ENCODE peak calls at places on chromosomes 2 and 18, in seven cellular contexts. Y is SW480; N is RPMI7951; J is endothelial cell; B is choroid plexus epithelial cell; S is HuH-7.5; F is CD8-positive, alpha-beta memory T cell. V is an unnamed sample.

GRCh38 chr2:54599326-54599710 is 124.1 kb upstream of the EML6 start:
- DNase-seq in F (no peak), B (no peak), J (no peak), N (peak; percentile 35), S (no peak), Y (no peak), V (no peak)

GRCh38 chr2:232571026-232571474 is 20.6 kb downstream of the EIF4E2 start:
- DNase-seq in S (no peak), N (peak; percentile 30), Y (no peak), J (no peak), F (no peak), B (peak; percentile 66), V (no peak)

GRCh38 chr2:127463155-127463991 is 45.1 kb downstream of the PROC start:
- DNase-seq in N (no peak), S (no peak), F (no peak), B (peak; percentile 16), J (no peak), Y (peak; percentile 67), V (no peak)

GRCh38 chr2:184677171-184677570 is 78.8 kb downstream of the ZNF804A start:
- DNase-seq in N (no peak), B (no peak), S (no peak), F (no peak), Y (no peak), J (no peak), V (peak; percentile 14)

GRCh38 chr2:44802409-44803099 is 138.9 kb upstream of the SIX3 start:
- DNase-seq in F (no peak), N (no peak), J (peak; percentile 43), Y (no peak), B (peak; percentile 2), S (peak; percentile 61), V (peak; percentile 3)

GRCh38 chr2:88707003-88707402 is 15.5 kb downstream of the RPIA start:
- DNase-seq in Y (no peak), F (no peak), S (no peak), J (no peak), B (no peak), N (no peak), V (no peak)

GRCh38 chr18:56702946-56703345 is 51.8 kb downstream of the WDR7 start:
- DNase-seq in B (peak; percentile 71), Y (peak; percentile 64), S (peak; percentile 13), J (peak; percentile 39), F (no peak), N (peak; percentile 28), V (peak; percentile 60)

GRCh38 chr2:225398372-225398771 is 1.1 kb upstream of the NYAP2 start:
- DNase-seq in S (no peak), N (no peak), Y (no peak), J (no peak), F (no peak), B (no peak), V (no peak)

GRCh38 chr2:156399224-156399949 is 36.8 kb upstream of the GPD2 start:
- DNase-seq in Y (peak; percentile 45), F (no peak), S (peak; percentile 44), B (peak; percentile 70), N (peak; percentile 26), J (no peak), V (peak; percentile 63)

GRCh38 chr2:23599691-23600090 is 214.7 kb downstream of the KLHL29 start:
- DNase-seq in F (peak; percentile 11), S (no peak), J (no peak), Y (no peak), N (no peak), B (no peak), V (no peak)

GRCh38 chr2:239688840-239689239 is 288.0 kb upstream of the HDAC4 start:
- DNase-seq in N (no peak), B (no peak), F (no peak), J (no peak), Y (no peak), S (no peak), V (no peak)

GRCh38 chr2:44342854-44343253 is 18.4 kb downstream of the PREPL start:
- DNase-seq in N (peak; percentile 15), F (no peak), Y (peak; percentile 21), S (no peak), B (peak; percentile 49), J (no peak), V (peak; percentile 22)

GRCh38 chr2:79112269-79112668 is 8.0 kb upstream of the REG1A start:
- DNase-seq in S (no peak), Y (no peak), J (no peak), N (no peak), B (no peak), F (no peak), V (no peak)

GRCh38 chr2:200862532-200863000 is 1.9 kb downstream of the CLK1 start:
- DNase-seq in F (peak; percentile 78), J (no peak), Y (peak; percentile 48), N (peak; percentile 59), B (peak; percentile 80), S (no peak), V (peak; percentile 79)

GRCh38 chr18:62179213-62179612 is 7.6 kb downstream of the PIGN start:
- DNase-seq in J (no peak), S (no peak), Y (no peak), B (no peak), N (no peak), F (no peak), V (no peak)

V was measured in epithelial cell of esophagus.